ENCODE peak calls at places on chromosomes 6 and 20, in five cellular contexts. C is astrocyte, P is GM23338, E is adrenal gland, I is prostate gland. J is an unnamed sample.

GRCh38 chr20:58102744-58103516 is 125.5 kb downstream of the ANKRD60 start:
- DNase-seq in P (no peak), C (peak; percentile 82), E (no peak), I (no peak), J (peak; percentile 61)

GRCh38 chr6:46053034-46053933 is 37.6 kb upstream of the CLIC5 start:
- DNase-seq in P (no peak), E (no peak), I (no peak), C (no peak), J (no peak)

GRCh38 chr6:154773610-154774089 is 40.4 kb downstream of the SCAF8 start:
- DNase-seq in I (no peak), E (no peak), C (no peak), P (no peak), J (no peak)

GRCh38 chr6:28489366-28490190 is 26.0 kb downstream of the GPX6 start:
- DNase-seq in E (peak; percentile 30), C (peak; percentile 67), P (peak; percentile 97), I (no peak), J (peak; percentile 68)

GRCh38 chr6:19719691-19720127 is 117.5 kb upstream of the ID4 start:
- DNase-seq in P (peak; percentile 76), I (no peak), C (peak; percentile 77), E (peak; percentile 15), J (peak; percentile 71)

GRCh38 chr20:3572151-3572550 is 91.0 kb downstream of the GFRA4 start:
- DNase-seq in P (no peak), I (no peak), C (peak; percentile 8), E (no peak), J (no peak)

GRCh38 chr20:15138548-15139126 is 801.2 kb upstream of the FLRT3 start:
- DNase-seq in C (no peak), P (no peak), E (no peak), I (no peak), J (no peak)

GRCh38 chr20:16944753-16945152 is 196.6 kb downstream of the OTOR start:
- DNase-seq in C (peak; percentile 56), E (no peak), P (no peak), I (no peak), J (no peak)

GRCh38 chr20:59305898-59306640 is 5.7 kb downstream of the EDN3 start:
- DNase-seq in E (no peak), P (no peak), I (no peak), C (no peak), J (no peak)

GRCh38 chr6:55773620-55774019 is 101.8 kb downstream of the BMP5 start:
- DNase-seq in I (no peak), P (no peak), E (no peak), C (no peak), J (no peak)

GRCh38 chr20:6079011-6079410 is 25.2 kb upstream of the LRRN4 start:
- DNase-seq in I (no peak), C (no peak), E (no peak), P (no peak), J (no peak)

GRCh38 chr6:155333414-155333813 is 19.1 kb upstream of the TFB1M start:
- DNase-seq in C (no peak), E (no peak), I (no peak), P (no peak), J (no peak)

GRCh38 chr20:45863543-45864470 is 6.4 kb downstream of the ZSWIM3 start:
- DNase-seq in P (no peak), I (no peak), C (no peak), E (no peak), J (no peak)

GRCh38 chr6:46888578-46888977 is 33.2 kb downstream of the ADGRF5 start:
- DNase-seq in I (no peak), C (peak; percentile 81), E (no peak), P (no peak), J (peak; percentile 7)

GRCh38 chr6:75188221-75188620 is 17.6 kb downstream of the COL12A1 start:
- DNase-seq in P (no peak), E (no peak), C (no peak), I (no peak), J (peak; percentile 91)

GRCh38 chr20:56809668-56810067 is 180.6 kb downstream of the TFAP2C start:
- DNase-seq in E (no peak), I (no peak), C (no peak), P (no peak), J (no peak)

GRCh38 chr6:98957440-98957839 is 9.7 kb upstream of the FBXL4 start:
- DNase-seq in C (peak; percentile 78), E (peak; percentile 48), P (no peak), I (peak; percentile 15), J (peak; percentile 68)

GRCh38 chr6:168796106-168796505 is 355.1 kb downstream of the SMOC2 start:
- DNase-seq in C (no peak), P (no peak), E (no peak), I (no peak), J (no peak)

GRCh38 chr6:67431076-67431475 is 1204.0 kb upstream of the ADGRB3 start:
- DNase-seq in E (no peak), I (no peak), C (no peak), P (no peak), J (no peak)

GRCh38 chr6:144036064-144036873 is 28.2 kb upstream of the PLAGL1 start:
- DNase-seq in I (no peak), E (peak; percentile 40), C (no peak), P (peak; percentile 36), J (peak; percentile 8)

GRCh38 chr20:9831032-9831431 is 7.8 kb downstream of the PAK5 start:
- DNase-seq in P (peak; percentile 59), I (no peak), C (no peak), E (no peak), J (no peak)

GRCh38 chr6:12849420-12850200 is 133.0 kb downstream of the PHACTR1 start:
- DNase-seq in I (no peak), C (peak; percentile 12), E (no peak), P (no peak), J (peak; percentile 44)

GRCh38 chr20:58660855-58661254 is 9.8 kb downstream of the STX16 start:
- DNase-seq in E (no peak), P (no peak), I (no peak), C (no peak), J (no peak)

GRCh38 chr6:83067448-83068413 is at the start of gene DOP1A:
- DNase-seq in I (peak; percentile 95), C (peak; percentile 81), E (peak; percentile 97), P (peak; percentile 98), J (peak; percentile 86)

GRCh38 chr6:109672827-109673226 is 18.2 kb downstream of the AK9 start:
- DNase-seq in I (no peak), C (no peak), E (no peak), P (no peak), J (no peak)

GRCh38 chr20:56343861-56344381 is 14.9 kb upstream of the FAM210B start:
- DNase-seq in P (peak; percentile 84), E (peak; percentile 68), I (peak; percentile 39), C (no peak), J (no peak)

GRCh38 chr20:51651921-51652549 is 109.5 kb upstream of the NFATC2 start:
- DNase-seq in I (no peak), P (no peak), E (no peak), C (no peak), J (no peak)

GRCh38 chr6:34189806-34190503 is 44.1 kb upstream of the GRM4 start:
- DNase-seq in E (peak; percentile 23), I (no peak), C (no peak), P (no peak), J (no peak)

GRCh38 chr6:51093899-51094665 is 275.4 kb downstream of the TFAP2B start:
- DNase-seq in P (no peak), I (no peak), C (no peak), E (no peak), J (peak; percentile 5)

GRCh38 chr6:43070028-43070632 is 6.0 kb upstream of the PTK7 start:
- DNase-seq in C (peak; percentile 52), I (no peak), P (peak; percentile 90), E (no peak), J (peak; percentile 60)

GRCh38 chr6:33205172-33206026 is 944 bp downstream of the HSD17B8 start:
- DNase-seq in I (no peak), P (peak; percentile 44), E (no peak), C (peak; percentile 86), J (peak; percentile 82)

GRCh38 chr6:158316022-158316421 is 3.8 kb downstream of the TULP4 start:
- DNase-seq in C (peak; percentile 48), P (no peak), I (no peak), E (no peak), J (peak; percentile 89)

DNA sequence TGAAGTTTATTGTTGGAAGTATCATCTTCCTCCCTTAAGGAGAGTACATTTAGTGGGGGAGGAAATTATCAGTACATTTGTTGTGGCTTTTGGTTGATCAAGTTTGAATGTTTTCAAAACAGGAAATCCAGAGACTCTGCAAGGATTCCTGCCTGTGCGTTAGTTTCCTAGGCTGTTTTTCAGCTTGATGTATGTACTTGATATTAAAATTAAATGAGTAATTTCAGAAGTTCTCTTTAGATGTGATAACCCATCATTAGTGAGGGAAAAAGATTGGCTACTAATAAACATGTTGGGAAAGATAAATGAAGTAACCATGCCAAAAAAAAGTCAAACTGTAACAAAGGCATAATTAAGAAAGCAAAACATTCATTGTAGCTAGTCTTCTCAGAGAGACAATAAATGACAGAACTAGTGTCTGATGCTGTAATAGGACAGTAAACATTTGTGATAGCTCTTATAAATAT is 88.0 kb upstream of the TULP1 start:
- DNase-seq in C (no peak), E (no peak), P (no peak), I (no peak), J (no peak)
- H3K4me3 ChIP-seq in C (no peak overlapping the region), E (no peak overlapping the region), P (no peak overlapping the region), I (no peak overlapping the region), J (no peak overlapping the region)

DNA sequence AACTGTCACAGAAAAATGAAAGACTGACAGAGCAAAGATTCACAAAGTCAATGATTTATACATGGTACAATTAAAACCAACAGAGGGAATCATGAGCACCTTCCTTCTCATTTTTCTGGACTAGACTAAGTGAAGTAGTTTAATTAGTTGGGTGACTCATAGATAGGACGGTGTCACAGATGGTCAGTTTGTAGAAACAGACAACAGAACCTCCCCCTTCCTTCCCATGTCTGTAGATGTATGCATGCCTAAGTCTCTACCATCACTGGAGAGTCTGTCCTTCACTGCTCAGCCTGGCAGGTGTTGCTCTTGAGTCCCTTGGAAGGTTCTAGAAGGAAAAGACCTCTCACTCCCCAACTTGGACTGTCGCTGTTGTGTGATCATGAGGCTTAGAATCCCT is 75.4 kb upstream of the EEF1E1 start:
- DNase-seq in I (no peak), P (no peak), E (no peak), C (peak; percentile 41), J (peak; percentile 3)
- TF ChIP-seq CTCF in I (no peak), P (no peak), E (no peak), C (no peak), J (no peak)

GRCh38 chr6:30748301-30748769 is 4.0 kb upstream of the IER3 start:
- DNase-seq in I (peak; percentile 49), P (no peak), C (no peak), E (no peak), J (peak; percentile 98)
- H3K4me3 ChIP-seq in I (no peak overlapping the region), P (no peak overlapping the region), C (no peak overlapping the region), E (no peak overlapping the region), J (no peak overlapping the region)

DNA sequence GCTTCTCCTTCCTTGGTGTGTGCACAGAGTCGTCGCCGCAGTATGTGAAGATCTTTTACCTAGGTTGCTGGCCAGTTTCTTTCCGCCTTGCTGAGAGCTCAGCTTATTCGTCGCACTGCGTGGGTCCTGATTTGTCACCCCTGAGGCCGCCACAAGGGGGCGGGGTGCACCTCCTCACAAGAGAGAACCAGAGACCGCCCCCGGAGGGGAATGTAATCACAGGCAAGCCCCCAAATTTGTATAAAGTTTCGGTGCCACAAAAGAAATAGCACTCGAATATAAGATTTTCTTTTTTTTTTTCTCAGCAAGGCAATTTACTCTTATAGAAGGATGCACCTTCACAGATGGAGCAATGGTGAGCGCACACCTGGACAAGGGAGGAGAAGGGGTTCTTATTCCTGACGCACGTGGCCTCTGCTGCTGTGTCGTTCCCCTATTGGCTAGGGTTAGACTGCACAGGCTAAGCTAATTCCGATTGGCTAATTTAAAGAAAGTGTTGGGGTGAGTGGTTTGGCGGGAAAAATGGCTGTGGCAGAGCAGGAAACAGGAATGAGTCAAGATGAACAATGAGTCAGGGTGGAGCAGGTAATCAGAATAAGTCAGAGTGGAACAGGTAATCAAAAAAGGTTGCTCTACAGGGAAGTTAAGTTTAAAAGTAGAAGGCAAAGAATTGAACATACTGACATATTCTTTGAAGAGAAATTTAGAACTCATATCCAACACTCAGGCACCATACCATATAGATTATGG is 19.5 kb downstream of the NCOA3 start:
- DNase-seq in E (no peak), C (no peak), P (peak; percentile 60), I (no peak), J (peak; percentile 66)
- TF ChIP-seq CTCF in E (no peak), C (no peak), P (peak; percentile 59), I (no peak), J (no peak)

J was measured in bronchial epithelial cell.